ENCODE peak calls at places on chromosomes 16 and 17, in five cellular contexts. X is Peyer's patch, A is body of pancreas, V is stomach, F is HCT116. L is an unnamed sample. For H3K36me3, the result is how much of the 10 kb centered on the place peaks cover.

GRCh38 chr17:15287533-15288267 is 22.6 kb upstream of the PMP22 start:
- DNase-seq in X (no peak), A (no peak), V (no peak), F (no peak), L (no peak)

GRCh38 chr17:35801583-35802224 is 6.3 kb upstream of the MMP28 start:
- DNase-seq in X (no peak), A (no peak), V (peak), F (no peak), L (no peak)

GRCh38 chr17:73976676-73977521 is 226.6 kb upstream of the RPL38 start:
- DNase-seq in X (no peak), A (no peak), V (no peak), F (no peak), L (no peak)

GRCh38 chr17:59508999-59509398 is 56.4 kb upstream of the DHX40 start:
- DNase-seq in X (no peak), A (no peak), V (no peak), F (no peak), L (no peak)

GRCh38 chr16:87542531-87543102 is 49.8 kb upstream of the ZCCHC14 start:
- DNase-seq in X (no peak), A (no peak), V (no peak), F (no peak), L (no peak)

GRCh38 chr17:38454528-38454927 is 26.3 kb downstream of the ARHGAP23 start:
- DNase-seq in X (no peak), A (peak), V (peak), F (peak), L (no peak)

GRCh38 chr16:9980981-9981380 is 201.2 kb downstream of the GRIN2A start:
- DNase-seq in X (no peak), A (no peak), V (no peak), F (no peak), L (no peak)

GRCh38 chr17:7486181-7486580 is 2.0 kb downstream of the POLR2A start:
- DNase-seq in X (no peak), A (no peak), V (no peak), F (no peak), L (no peak)

GRCh38 chr16:86375841-86376240 is 134.5 kb upstream of the FOXF1 start:
- DNase-seq in X (no peak), A (no peak), V (no peak), F (no peak), L (no peak)

GRCh38 chr16:57653936-57654335 is 14.2 kb upstream of the ADGRG3 start:
- DNase-seq in X (no peak), A (no peak), V (no peak), F (no peak), L (peak)

GRCh38 chr16:17177242-17177967 is 293.4 kb downstream of the XYLT1 start:
- DNase-seq in X (no peak), A (no peak), V (no peak), F (no peak), L (no peak)

GRCh38 chr16:49834496-49835009 is 21.4 kb downstream of the ZNF423 start:
- DNase-seq in X (no peak), A (no peak), V (no peak), F (no peak), L (no peak)

GRCh38 chr16:674968-675883 is at the start of gene RHBDL1:
- DNase-seq in X (no peak), A (peak), V (no peak), F (no peak), L (no peak)

GRCh38 chr17:60390223-60390622 is 1.7 kb downstream of the USP32 start:
- DNase-seq in X (no peak), A (no peak), V (no peak), F (no peak), L (no peak)

GRCh38 chr16:85652431-85653221 is 36.1 kb downstream of the GINS2 start:
- DNase-seq in X (no peak), A (peak), V (peak), F (no peak), L (peak)

GRCh38 chr17:32901743-32902142 is 24.8 kb upstream of the MYO1D start:
- DNase-seq in X (no peak), A (no peak), V (no peak), F (no peak), L (no peak)

GRCh38 chr16:51818342-51818944 is 667.4 kb upstream of the SALL1 start:
- DNase-seq in X (no peak), A (peak), V (peak), F (no peak), L (peak)

GRCh38 chr17:13851889-13852288 is 217.4 kb upstream of the COX10 start:
- DNase-seq in X (no peak), A (no peak), V (no peak), F (no peak), L (no peak)

GRCh38 chr17:21296097-21297025 is 11.8 kb downstream of the MAP2K3 start:
- DNase-seq in X (no peak), A (peak), V (peak), F (no peak), L (peak)

GRCh38 chr17:78933959-78934568 is 8.9 kb upstream of the TIMP2 start:
- DNase-seq in X (peak), A (peak), V (peak), F (no peak), L (peak)

GRCh38 chr16:17070882-17071592 is 399.7 kb downstream of the XYLT1 start:
- DNase-seq in X (peak), A (peak), V (peak), F (no peak), L (no peak)

GRCh38 chr16:77877712-77878111 is 89.3 kb downstream of the VAT1L start:
- DNase-seq in X (no peak), A (no peak), V (no peak), F (peak), L (no peak)

GRCh38 chr17:622356-622755 is 92.3 kb downstream of the VPS53 start:
- DNase-seq in X (no peak), A (no peak), V (no peak), F (no peak), L (no peak)

GRCh38 chr17:59798111-59798510 is 90.7 kb downstream of the VMP1 start:
- DNase-seq in X (no peak), A (no peak), V (no peak), F (no peak), L (no peak)

GRCh38 chr17:64354396-64354795 is 36.3 kb downstream of the PECAM1 start:
- DNase-seq in X (no peak), A (no peak), V (no peak), F (no peak), L (no peak)

GRCh38 chr17:64356304-64356686 is 34.4 kb downstream of the PECAM1 start:
- DNase-seq in X (no peak), A (no peak), V (no peak), F (no peak), L (no peak)

GRCh38 chr17:64357191-64357981 is 33.3 kb downstream of the PECAM1 start:
- DNase-seq in X (no peak), A (no peak), V (no peak), F (no peak), L (no peak)

GRCh38 chr17:64354824-64355535 is 35.7 kb downstream of the PECAM1 start:
- DNase-seq in X (no peak), A (no peak), V (no peak), F (no peak), L (no peak)

DNA sequence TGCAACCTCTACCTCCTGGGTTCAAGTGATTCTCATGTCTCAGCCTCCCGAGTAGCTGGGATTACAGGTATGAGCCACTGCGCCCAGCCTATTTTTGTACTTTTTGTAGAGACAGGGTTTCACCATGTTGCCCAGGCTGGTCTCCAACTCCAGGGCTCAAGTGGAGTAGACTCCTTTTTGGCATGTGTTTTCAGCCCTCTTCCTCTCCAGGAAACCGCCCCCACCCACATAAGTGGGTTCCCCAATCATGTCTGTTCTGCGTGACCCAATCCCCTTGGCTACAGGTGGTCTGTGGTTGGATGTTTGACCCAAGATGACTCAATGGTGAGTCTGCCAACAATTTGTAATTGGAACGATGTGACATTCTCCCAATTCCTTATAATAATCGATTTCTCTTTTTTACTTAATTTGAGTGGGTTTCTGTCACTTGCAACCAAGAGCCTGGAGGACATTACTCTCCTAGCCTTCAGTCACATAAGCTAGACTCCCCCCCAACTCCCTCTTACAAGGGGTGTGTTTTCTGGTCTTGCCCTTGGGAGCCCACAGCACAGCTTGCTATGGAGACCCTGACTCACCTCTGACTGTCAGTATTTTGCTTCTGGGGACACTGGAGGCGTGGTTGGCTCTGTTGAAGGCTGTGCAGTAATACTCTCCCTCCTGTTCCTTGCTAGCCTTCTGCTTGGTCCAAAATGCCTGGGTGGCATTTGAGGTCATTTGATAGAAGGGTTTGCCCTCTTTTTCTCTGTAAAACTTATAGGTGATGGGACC is 34.9 kb downstream of the PECAM1 start:
- DNase-seq in X (no peak), A (no peak), V (no peak), F (no peak), L (no peak)
- H3K27ac ChIP-seq in X (no peak), A (no peak), V (peak), F (no peak), L (no peak)

GRCh38 chr17:29180051-29180787 is at the start of gene MYO18A:
- DNase-seq in X (peak), A (peak), V (peak), F (no peak), L (peak)
- TF ChIP-seq POLR2A in X (peak), A (peak), V (no peak), F (no peak), L (peak)

GRCh38 chr17:81277421-81277820 is 17.7 kb downstream of the SLC38A10 start:
- DNase-seq in X (peak), A (no peak), V (peak), F (no peak), L (no peak)
- H3K36me3 ChIP-seq in X (half or more), A (under half), V (half or more), F (half or more), L (under half)

DNA sequence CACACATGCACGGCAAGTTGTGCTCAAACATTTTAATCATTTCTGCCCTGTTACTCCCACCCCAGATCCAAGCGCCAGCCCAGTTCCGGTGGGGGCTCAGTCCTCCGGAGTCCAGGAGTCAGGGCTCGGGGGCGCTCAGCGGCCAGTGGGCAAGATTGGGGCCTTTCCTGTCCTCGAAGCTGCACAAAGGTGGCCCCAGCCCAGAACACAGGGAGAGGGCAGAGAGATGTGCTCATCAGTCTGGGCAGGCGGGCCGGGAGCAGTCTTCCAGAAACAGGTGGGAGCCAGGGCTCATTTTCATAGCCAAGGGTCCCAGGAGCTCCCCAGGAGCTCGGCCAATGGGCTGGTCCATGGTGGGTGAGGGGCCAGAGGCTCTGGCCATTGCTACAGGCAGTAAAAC is 4.1 kb downstream of the PRSS8 start:
- DNase-seq in X (no peak), A (peak), V (no peak), F (no peak), L (no peak)
- H3K27ac ChIP-seq in X (peak), A (peak), V (peak), F (peak), L (no peak)

GRCh38 chr17:18038149-18038850 is 668 bp downstream of the ATPAF2 start:
- DNase-seq in X (no peak), A (no peak), V (no peak), F (no peak), L (no peak)

GRCh38 chr17:18040287-18040858 is 1.2 kb downstream of the GID4 start:
- DNase-seq in X (no peak), A (no peak), V (no peak), F (no peak), L (no peak)

GRCh38 chr17:18038861-18039534 is at the start of the genes ATPAF2 and GID4:
- DNase-seq in X (peak), A (peak), V (peak), F (peak), L (peak)

GRCh38 chr17:18041776-18042175 is 2.6 kb downstream of the GID4 start:
- DNase-seq in X (no peak), A (no peak), V (no peak), F (no peak), L (no peak)

GRCh38 chr17:18039535-18040286 is 503 bp downstream of the GID4 start:
- DNase-seq in X (no peak), A (peak), V (peak), F (no peak), L (no peak)
- TF ChIP-seq POLR2A in X (no peak), A (no peak), V (no peak), F (peak), L (no peak)

GRCh38 chr17:42337442-42337841 is 49.1 kb downstream of the STAT5A start:
- DNase-seq in X (no peak), A (no peak), V (no peak), F (no peak), L (no peak)
- H3K36me3 ChIP-seq in X (half or more), A (under half), V (half or more), F (under half), L (under half)

DNA sequence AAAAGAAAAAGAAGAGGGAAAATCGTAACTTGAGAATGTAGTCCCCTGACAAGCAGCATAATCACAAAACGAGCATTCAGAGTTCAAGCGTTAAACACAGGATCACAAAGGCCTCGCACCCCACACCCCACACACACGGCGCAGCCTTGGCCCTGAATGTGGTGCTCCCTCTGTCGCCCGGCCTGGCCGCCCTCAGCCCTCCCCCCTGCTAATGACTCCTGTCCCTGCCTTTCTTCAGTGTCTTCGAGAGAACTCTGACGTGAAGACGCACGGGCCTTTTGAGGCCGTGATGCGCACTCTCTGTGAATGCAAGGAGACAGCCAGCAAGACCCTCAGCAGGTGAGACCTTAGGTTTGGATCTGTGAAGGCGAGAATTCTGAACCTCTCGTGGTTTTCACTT is 47.5 kb upstream of the ENDOV start:
- DNase-seq in X (peak), A (no peak), V (no peak), F (no peak), L (no peak)
- H3K27ac ChIP-seq in X (no peak), A (no peak), V (no peak), F (no peak), L (no peak)

DNA sequence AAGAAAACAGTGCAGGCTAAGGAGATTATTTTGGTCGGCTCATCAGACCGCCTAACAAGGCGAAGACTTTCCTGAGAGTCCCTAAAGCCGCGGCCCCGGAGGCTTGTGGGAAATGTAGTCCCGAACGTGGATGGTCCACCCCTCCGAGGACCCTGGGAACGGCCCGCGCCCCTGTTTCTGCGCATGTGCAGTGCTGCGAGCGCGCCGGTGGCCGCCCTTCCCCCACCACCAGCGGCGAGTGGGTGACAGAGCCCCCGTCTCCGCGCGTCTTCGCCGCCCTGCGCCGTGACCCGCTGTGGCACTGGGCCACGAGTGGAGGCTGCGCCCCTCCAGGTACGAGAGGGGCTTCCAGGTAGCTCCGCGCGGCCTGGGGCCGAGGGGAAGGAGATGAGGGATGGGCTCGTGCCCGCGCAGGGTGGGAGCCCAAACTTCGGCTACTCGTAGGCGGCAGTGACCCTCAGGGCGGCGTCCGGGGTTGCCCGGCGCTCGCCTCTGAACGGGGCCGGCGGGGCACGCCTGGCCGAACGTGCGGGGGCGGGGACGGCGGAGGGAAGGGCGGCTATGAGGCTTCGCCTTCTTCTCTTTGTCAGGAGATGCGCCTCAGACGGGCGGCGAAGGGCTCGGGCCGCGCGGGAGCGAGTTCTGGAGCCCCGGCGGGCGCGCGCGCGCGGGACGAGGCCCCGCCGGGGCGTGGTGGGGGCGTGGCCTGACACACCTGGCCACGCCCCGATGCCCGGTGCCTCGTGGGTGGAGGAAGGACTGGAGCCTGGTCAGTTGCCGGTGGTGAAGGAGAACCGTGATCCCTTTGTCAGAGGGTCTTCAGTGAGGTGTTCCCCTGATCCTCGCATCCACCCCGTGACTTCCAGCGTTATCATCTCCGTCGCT is at the start of gene ZFP1:
- DNase-seq in X (peak), A (peak), V (peak), F (peak), L (peak)
- TF ChIP-seq POLR2A in X (peak), A (peak), V (no peak), F (peak), L (peak)

DNA sequence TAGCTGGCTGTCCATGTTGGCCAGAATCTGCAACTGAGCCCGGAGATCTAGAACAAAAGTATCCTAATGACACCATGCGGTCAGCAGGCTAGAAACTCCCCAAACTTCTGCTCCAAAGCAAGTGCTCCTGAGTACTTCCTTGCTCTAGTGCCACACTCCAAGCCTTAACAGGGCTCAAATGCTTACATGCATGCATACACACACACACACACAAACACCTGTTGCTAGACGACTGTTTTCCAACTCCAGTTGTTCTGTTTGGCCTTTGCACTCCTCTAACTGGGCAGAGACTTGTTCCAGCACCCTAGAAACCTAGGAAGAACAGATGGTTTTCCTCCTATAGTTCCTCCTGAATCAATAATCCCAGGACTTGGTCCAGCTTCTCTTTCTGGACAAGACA is 7.7 kb upstream of the ALDOC start:
- DNase-seq in X (no peak), A (no peak), V (no peak), F (no peak), L (no peak)
- H3K36me3 ChIP-seq in X (half or more), A (under half), V (under half), F (half or more), L (under half)

DNA sequence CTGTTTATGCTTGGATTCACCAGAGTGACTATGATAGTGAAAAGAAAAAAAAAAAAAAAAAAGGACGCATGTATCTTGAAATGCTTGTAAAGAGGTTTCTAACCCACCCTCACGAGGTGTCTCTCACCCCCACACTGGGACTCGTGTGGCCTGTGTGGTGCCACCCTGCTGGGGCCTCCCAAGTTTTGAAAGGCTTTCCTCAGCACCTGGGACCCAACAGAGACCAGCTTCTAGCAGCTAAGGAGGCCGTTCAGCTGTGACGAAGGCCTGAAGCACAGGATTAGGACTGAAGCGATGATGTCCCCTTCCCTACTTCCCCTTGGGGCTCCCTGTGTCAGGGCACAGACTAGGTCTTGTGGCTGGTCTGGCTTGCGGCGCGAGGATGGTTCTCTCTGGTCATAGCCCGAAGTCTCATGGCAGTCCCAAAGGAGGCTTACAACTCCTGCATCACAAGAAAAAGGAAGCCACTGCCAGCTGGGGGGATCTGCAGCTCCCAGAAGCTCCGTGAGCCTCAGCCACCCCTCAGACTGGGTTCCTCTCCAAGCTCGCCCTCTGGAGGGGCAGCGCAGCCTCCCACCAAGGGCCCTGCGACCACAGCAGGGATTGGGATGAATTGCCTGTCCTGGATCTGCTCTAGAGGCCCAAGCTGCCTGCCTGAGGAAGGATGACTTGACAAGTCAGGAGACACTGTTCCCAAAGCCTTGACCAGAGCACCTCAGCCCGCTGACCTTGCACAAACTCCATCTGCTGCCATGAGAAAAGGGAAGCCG is 27.2 kb downstream of the STH start:
- DNase-seq in X (no peak), A (no peak), V (no peak), F (no peak), L (no peak)
- H3K27ac ChIP-seq in X (no peak), A (peak), V (peak), F (no peak), L (no peak)